ENCODE peak calls at places on chromosomes 1 and 21, in nine cellular contexts. T is lung; P is CD8-positive, alpha-beta memory T cell; M is left ventricle myocardium inferior; E is Karpas-422; S is fibroblast of lung; R is stomach; C is transverse colon; J is breast epithelium. X is an unnamed sample.

GRCh38 chr1:3163356-3163755 is 94.4 kb downstream of the PRDM16 start:
- DNase-seq in M (no peak), T (peak; percentile 64), C (no peak), J (no peak), R (no peak), E (no peak), S (no peak), P (no peak), X (no peak)

GRCh38 chr1:94014087-94014486 is 104.9 kb upstream of the GCLM start:
- DNase-seq in C (no peak), E (no peak), P (no peak), S (no peak), M (no peak), T (no peak), J (no peak), R (no peak), X (no peak)

GRCh38 chr1:187928288-187928687 is 1099.5 kb downstream of the PLA2G4A start:
- DNase-seq in J (no peak), M (no peak), S (peak; percentile 48), C (no peak), P (no peak), T (no peak), E (no peak), R (no peak), X (peak; percentile 19)

GRCh38 chr1:166166701-166167394 is at the start of gene FAM78B:
- DNase-seq in R (peak; percentile 80), P (peak; percentile 19), T (peak; percentile 75), M (peak; percentile 84), S (peak; percentile 75), J (peak; percentile 53), C (peak; percentile 87), E (peak; percentile 81), X (peak; percentile 88)

GRCh38 chr21:18369115-18369514 is 34.5 kb downstream of the TMPRSS15 start:
- DNase-seq in R (no peak), P (no peak), J (no peak), S (peak; percentile 1), E (peak; percentile 54), C (no peak), T (no peak), M (no peak), X (peak; percentile 6)

GRCh38 chr1:41806472-41807155 is 112.1 kb downstream of the HIVEP3 start:
- DNase-seq in C (no peak), T (no peak), M (no peak), E (no peak), J (no peak), S (no peak), R (no peak), P (peak; percentile 49), X (no peak)

GRCh38 chr1:44316231-44316759 is 38.8 kb downstream of the ERI3 start:
- DNase-seq in R (no peak), S (peak; percentile 33), E (peak; percentile 48), J (no peak), T (no peak), P (no peak), M (no peak), C (no peak), X (no peak)

GRCh38 chr1:107941123-107941522 is 23.9 kb downstream of the VAV3 start:
- DNase-seq in C (no peak), S (no peak), T (no peak), E (peak; percentile 36), J (no peak), R (peak; percentile 29), P (no peak), M (no peak), X (no peak)

GRCh38 chr1:37124501-37124900 is 90.2 kb upstream of the GRIK3 start:
- DNase-seq in S (no peak), M (no peak), J (no peak), C (no peak), P (no peak), R (no peak), T (no peak), E (no peak), X (no peak)

GRCh38 chr1:171883844-171884243 is 42.5 kb downstream of the DNM3 start:
- DNase-seq in T (no peak), P (no peak), E (no peak), C (no peak), S (no peak), M (no peak), J (no peak), R (no peak), X (no peak)

GRCh38 chr1:111856411-111857135 is 100.9 kb downstream of the DDX20 start:
- DNase-seq in P (no peak), R (no peak), M (no peak), C (no peak), S (no peak), T (no peak), E (no peak), J (no peak), X (no peak)

GRCh38 chr1:161193561-161194235 is 5.2 kb downstream of the ADAMTS4 start:
- DNase-seq in J (no peak), S (no peak), E (no peak), T (no peak), P (no peak), C (no peak), R (peak; percentile 57), M (no peak), X (no peak)

GRCh38 chr1:156841289-156841855 is 17.5 kb downstream of the INSRR start:
- DNase-seq in J (no peak), P (no peak), E (no peak), C (no peak), R (no peak), M (no peak), S (no peak), T (no peak), X (no peak)

GRCh38 chr1:156840880-156841279 is 18.0 kb downstream of the INSRR start:
- DNase-seq in E (no peak), M (no peak), P (no peak), T (no peak), C (no peak), J (no peak), R (no peak), S (no peak), X (no peak)

GRCh38 chr1:156844638-156845037 is 14.3 kb downstream of the INSRR start:
- DNase-seq in S (no peak), E (no peak), M (no peak), C (no peak), R (no peak), T (no peak), J (no peak), P (no peak), X (no peak)

GRCh38 chr1:156844102-156844501 is 14.8 kb downstream of the INSRR start:
- DNase-seq in S (no peak), E (no peak), R (no peak), C (no peak), J (no peak), M (no peak), P (no peak), T (no peak), X (no peak)

GRCh38 chr1:156842618-156843300 is 16.2 kb downstream of the INSRR start:
- DNase-seq in R (no peak), J (no peak), T (no peak), P (no peak), C (no peak), M (no peak), S (no peak), E (no peak), X (no peak)
- H3K27me3 ChIP-seq in R (peaks cover 60% of the 10 kb centered on the region), J (no peaks in the 10 kb centered on the region), T (no peaks in the 10 kb centered on the region), P (peaks cover 23% of the 10 kb centered on the region), C (peaks cover 87% of the 10 kb centered on the region), M (peaks cover 100% of the 10 kb centered on the region), S (peaks cover 41% of the 10 kb centered on the region), E (no peaks in the 10 kb centered on the region), X (peaks cover 5% of the 10 kb centered on the region)

GRCh38 chr1:156420209-156421061 is 51.4 kb downstream of the RHBG start:
- DNase-seq in C (no peak), S (no peak), R (no peak), P (peak; percentile 65), E (no peak), M (no peak), T (no peak), J (no peak), X (peak; percentile 16)
- H3K4me3 ChIP-seq in C (no peak overlapping the region), S (no peak overlapping the region), R (peak overlapping the region; percentile 34), P (peak overlapping the region; percentile 62), E (peak overlapping the region; percentile 16), M (peak overlapping the region; percentile 60), T (no peak overlapping the region), J (peak overlapping the region; percentile 51), X (no peak overlapping the region)

GRCh38 chr1:22955146-22955545 is 17.5 kb downstream of the LACTBL1 start:
- DNase-seq in T (no peak), S (no peak), M (no peak), R (no peak), P (no peak), C (no peak), E (no peak), J (peak; percentile 44), X (no peak)
- H3K27me3 ChIP-seq in T (peaks cover 16% of the 10 kb centered on the region), S (peaks cover 36% of the 10 kb centered on the region), M (peaks cover 87% of the 10 kb centered on the region), R (peaks cover 32% of the 10 kb centered on the region), P (no peaks in the 10 kb centered on the region), C (peaks cover 58% of the 10 kb centered on the region), E (no peaks in the 10 kb centered on the region), J (no peaks in the 10 kb centered on the region), X (peaks cover 17% of the 10 kb centered on the region)

GRCh38 chr1:151143986-151144385 is 2.4 kb downstream of the SEMA6C start:
- DNase-seq in J (no peak), T (no peak), P (no peak), R (no peak), E (no peak), M (no peak), S (no peak), C (no peak), X (no peak)

GRCh38 chr1:151146072-151146415 is 387 bp downstream of the SEMA6C start:
- DNase-seq in S (peak; percentile 6), P (no peak), R (no peak), C (no peak), E (no peak), M (no peak), J (no peak), T (no peak), X (peak; percentile 8)

GRCh38 chr1:151144474-151145157 is 1.8 kb downstream of the SEMA6C start:
- DNase-seq in T (peak; percentile 56), E (peak; percentile 61), C (no peak), R (no peak), J (no peak), M (no peak), S (peak; percentile 5), P (no peak), X (no peak)

GRCh38 chr1:151146416-151147131 is at the start of gene SEMA6C:
- DNase-seq in S (peak; percentile 90), P (peak; percentile 79), M (peak; percentile 96), J (peak; percentile 91), T (peak; percentile 95), E (peak; percentile 94), C (peak; percentile 95), R (peak; percentile 94), X (peak; percentile 94)

DNA sequence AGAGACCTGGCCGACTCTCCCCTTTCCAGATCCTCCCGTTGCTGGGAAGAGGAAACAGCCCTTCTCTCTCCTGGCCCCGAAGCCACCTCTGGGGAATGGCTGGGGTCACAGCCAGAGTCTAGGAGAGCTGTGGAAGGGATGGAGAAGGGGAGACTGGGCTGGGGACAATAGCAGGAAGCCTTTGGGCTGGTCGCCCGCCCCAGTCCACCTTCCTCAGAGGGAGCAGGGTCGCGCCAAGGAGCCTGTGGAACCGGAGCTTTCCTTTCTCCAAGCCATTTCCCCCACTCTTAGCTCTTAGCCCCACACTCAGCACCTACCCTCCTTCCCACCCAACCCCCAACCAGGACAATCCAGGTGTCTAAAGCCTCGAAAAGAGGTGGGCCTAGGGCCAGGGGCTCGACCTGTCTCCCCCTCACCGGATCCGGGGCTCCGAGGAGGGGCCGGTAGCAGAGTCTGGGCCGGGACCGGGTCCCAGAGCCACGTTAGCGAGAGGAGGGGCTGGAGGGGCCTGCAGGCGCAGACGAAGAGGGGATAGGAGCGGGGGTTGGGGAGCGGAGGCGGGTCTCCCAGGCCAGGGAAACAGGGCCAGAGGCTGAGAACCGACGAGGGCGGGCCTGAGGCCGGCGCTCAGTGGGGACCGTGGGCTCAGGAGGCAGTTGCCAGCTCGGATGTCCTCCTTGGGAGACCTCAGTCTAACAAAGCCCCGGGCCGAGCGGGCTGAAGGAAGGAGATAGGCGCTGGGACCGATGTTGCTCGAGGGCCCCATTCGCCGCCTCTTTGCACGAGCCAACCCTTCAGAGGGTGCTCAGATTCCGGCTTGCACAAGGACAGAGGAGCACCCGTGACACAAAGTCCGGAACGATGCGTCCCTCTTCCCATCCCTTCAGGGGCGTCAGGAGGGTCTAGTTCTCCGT is 1.0 kb downstream of the SEMA6C start:
- DNase-seq in M (peak; percentile 44), R (no peak), P (no peak), C (no peak), S (peak; percentile 4), T (no peak), J (no peak), E (no peak), X (peak; percentile 20)
- H3K4me3 ChIP-seq in M (peak overlapping the region; percentile 90), R (peak overlapping the region; percentile 86), P (peak overlapping the region; percentile 92), C (peak overlapping the region; percentile 76), S (peak overlapping the region; percentile 55), T (peak overlapping the region; percentile 60), J (peak overlapping the region; percentile 83), E (peak overlapping the region; percentile 72), X (peak overlapping the region; percentile 45)

X was measured in small intestine.